ENCODE peak calls at places on chromosomes 13 and 19, in eight cellular contexts. M is heart right ventricle, H is cardiac muscle cell, B is H9, A is ascending aorta, X is breast epithelium, U is colonic mucosa, W is esophagus squamous epithelium. J is an unnamed sample. For H3K4me1, the result is how much of the 10 kb centered on the place peaks cover.

GRCh38 chr13:60811581-60811980 is 414.6 kb downstream of the TDRD3 start:
- DNase-seq in X (no peak), M (no peak), B (no peak), W (no peak), H (no peak), A (no peak), U (no peak), J (no peak)

GRCh38 chr13:65378943-65379519 is 1851.1 kb downstream of the PCDH9 start:
- DNase-seq in W (no peak), M (no peak), H (no peak), A (no peak), X (no peak), U (no peak), B (no peak), J (peak)

GRCh38 chr19:36528921-36529518 is 949 bp upstream of the ZNF260 start:
- DNase-seq in U (no peak), A (no peak), B (peak), M (no peak), H (peak), W (no peak), X (no peak), J (no peak)

GRCh38 chr13:40352385-40352778 is 314.1 kb downstream of the FOXO1 start:
- DNase-seq in X (no peak), W (no peak), U (no peak), A (peak), H (no peak), B (no peak), M (peak), J (no peak)

GRCh38 chr13:114118086-114118762 is 14.2 kb downstream of the RASA3 start:
- DNase-seq in W (no peak), B (no peak), H (no peak), A (no peak), U (no peak), X (no peak), M (no peak), J (no peak)

GRCh38 chr19:15331419-15332310 is 674 bp downstream of the BRD4 start:
- DNase-seq in B (peak), W (no peak), X (peak), H (peak), A (no peak), M (peak), U (peak), J (no peak)

GRCh38 chr13:93216122-93216521 is 10.5 kb upstream of the GPC6 start:
- DNase-seq in X (no peak), B (peak), W (no peak), H (no peak), U (no peak), A (no peak), M (no peak), J (no peak)

GRCh38 chr19:6668696-6669095 is 1.3 kb downstream of the TNFSF14 start:
- DNase-seq in A (no peak), M (no peak), W (no peak), B (no peak), X (no peak), H (no peak), U (no peak), J (no peak)

GRCh38 chr13:108878732-108879131 is 249.3 kb downstream of the MYO16 start:
- DNase-seq in A (no peak), H (no peak), B (no peak), U (no peak), W (no peak), X (no peak), M (no peak), J (no peak)

GRCh38 chr19:45613926-45614725 is 12.1 kb upstream of the GPR4 start:
- DNase-seq in H (no peak), M (no peak), X (no peak), W (no peak), U (peak), B (no peak), A (no peak), J (peak)

GRCh38 chr19:3263866-3264265 is 39.4 kb downstream of the CELF5 start:
- DNase-seq in H (no peak), A (no peak), M (no peak), X (no peak), B (no peak), U (no peak), W (no peak), J (no peak)

GRCh38 chr13:42007844-42008243 is 40.6 kb upstream of the DGKH start:
- DNase-seq in X (no peak), A (no peak), W (no peak), U (no peak), H (no peak), B (no peak), M (no peak), J (no peak)

GRCh38 chr13:27928805-27929753 is 9.3 kb downstream of the PDX1 start:
- DNase-seq in B (peak), M (no peak), U (no peak), H (no peak), X (no peak), W (no peak), A (no peak), J (no peak)

GRCh38 chr19:15291089-15291488 is 41.2 kb downstream of the BRD4 start:
- DNase-seq in B (no peak), M (no peak), A (no peak), H (no peak), X (no peak), W (no peak), U (no peak), J (no peak)

GRCh38 chr13:22893777-22894176 is 287.0 kb upstream of the SGCG start:
- DNase-seq in H (no peak), X (no peak), A (no peak), W (no peak), B (no peak), M (no peak), U (no peak), J (no peak)

GRCh38 chr19:13764101-13764807 is at the start of gene MRI1:
- DNase-seq in W (no peak), U (peak), M (peak), A (peak), H (peak), B (peak), X (peak), J (no peak)

GRCh38 chr19:47253467-47253881 is 2.9 kb upstream of the CCDC9 start:
- DNase-seq in U (no peak), A (no peak), B (no peak), M (no peak), H (no peak), W (no peak), X (no peak), J (no peak)

GRCh38 chr19:4870025-4870700 is 2.7 kb upstream of the PLIN3 start:
- DNase-seq in W (no peak), U (peak), H (no peak), M (peak), X (no peak), A (peak), B (peak), J (peak)

GRCh38 chr19:3725640-3726310 is 17.6 kb downstream of the TJP3 start:
- DNase-seq in B (peak), U (peak), H (peak), W (no peak), A (no peak), X (peak), M (no peak), J (peak)

GRCh38 chr13:73772449-73773186 is 361.6 kb downstream of the KLF12 start:
- DNase-seq in M (no peak), U (no peak), X (no peak), B (no peak), W (no peak), A (no peak), H (no peak), J (no peak)

GRCh38 chr13:79776538-79776937 is 295.6 kb downstream of the NDFIP2 start:
- DNase-seq in A (no peak), B (no peak), M (no peak), U (no peak), W (no peak), H (no peak), X (no peak), J (no peak)

GRCh38 chr13:46182491-46182877 is 507 bp upstream of the LCP1 start:
- DNase-seq in H (no peak), X (no peak), B (no peak), W (no peak), U (no peak), A (no peak), M (no peak), J (no peak)

GRCh38 chr13:46686171-46686570 is 110.8 kb downstream of the ESD start:
- DNase-seq in W (no peak), X (no peak), A (no peak), B (no peak), H (no peak), M (no peak), U (no peak), J (no peak)

GRCh38 chr19:18507727-18508440 is 14.0 kb downstream of the ELL start:
- DNase-seq in B (no peak), U (peak), W (no peak), H (no peak), X (no peak), A (no peak), M (peak), J (no peak)

GRCh38 chr13:96994030-96994848 is at the start of gene OXGR1:
- DNase-seq in M (no peak), U (peak), H (peak), A (no peak), X (no peak), W (no peak), B (peak), J (no peak)

GRCh38 chr13:87656311-87656710 is 14.9 kb upstream of the SLITRK5 start:
- DNase-seq in X (no peak), M (no peak), H (no peak), B (no peak), W (no peak), U (no peak), A (no peak), J (no peak)

GRCh38 chr19:28242317-28242927 is 970.5 kb downstream of the UQCRFS1 start:
- DNase-seq in B (peak), M (no peak), W (no peak), U (peak), H (peak), X (no peak), A (no peak), J (no peak)

GRCh38 chr13:28474491-28475134 is 20.3 kb downstream of the FLT1 start:
- DNase-seq in A (no peak), U (no peak), B (no peak), X (no peak), W (no peak), H (no peak), M (no peak), J (no peak)

GRCh38 chr13:42610623-42611022 is 36.7 kb downstream of the TNFSF11 start:
- DNase-seq in B (no peak), X (no peak), U (no peak), W (no peak), A (no peak), H (no peak), M (no peak), J (no peak)

GRCh38 chr13:50626031-50626643 is 217.4 kb downstream of the DLEU7 start:
- DNase-seq in H (no peak), W (no peak), A (no peak), B (no peak), X (no peak), U (no peak), M (no peak), J (no peak)

GRCh38 chr19:42081584-42082258 is 5.8 kb downstream of the ZNF574 start:
- DNase-seq in B (no peak), U (peak), W (no peak), X (no peak), M (no peak), A (no peak), H (no peak), J (no peak)

GRCh38 chr19:39858541-39858940 is 12.4 kb upstream of the FBL start:
- DNase-seq in H (peak), W (no peak), B (peak), X (no peak), U (no peak), M (no peak), A (no peak), J (no peak)

GRCh38 chr13:107271226-107271625 is 703.3 kb upstream of the ARGLU1 start:
- DNase-seq in M (no peak), X (no peak), A (no peak), H (no peak), W (no peak), U (no peak), B (peak), J (no peak)

GRCh38 chr19:46839752-46840151 is 10.9 kb downstream of the AP2S1 start:
- DNase-seq in X (peak), M (no peak), A (no peak), W (no peak), U (peak), H (no peak), B (no peak), J (no peak)

GRCh38 chr19:48553676-48554384 is 1.9 kb downstream of the SULT2B1 start:
- DNase-seq in H (peak), W (no peak), U (peak), M (peak), X (no peak), A (no peak), B (peak), J (no peak)

DNA sequence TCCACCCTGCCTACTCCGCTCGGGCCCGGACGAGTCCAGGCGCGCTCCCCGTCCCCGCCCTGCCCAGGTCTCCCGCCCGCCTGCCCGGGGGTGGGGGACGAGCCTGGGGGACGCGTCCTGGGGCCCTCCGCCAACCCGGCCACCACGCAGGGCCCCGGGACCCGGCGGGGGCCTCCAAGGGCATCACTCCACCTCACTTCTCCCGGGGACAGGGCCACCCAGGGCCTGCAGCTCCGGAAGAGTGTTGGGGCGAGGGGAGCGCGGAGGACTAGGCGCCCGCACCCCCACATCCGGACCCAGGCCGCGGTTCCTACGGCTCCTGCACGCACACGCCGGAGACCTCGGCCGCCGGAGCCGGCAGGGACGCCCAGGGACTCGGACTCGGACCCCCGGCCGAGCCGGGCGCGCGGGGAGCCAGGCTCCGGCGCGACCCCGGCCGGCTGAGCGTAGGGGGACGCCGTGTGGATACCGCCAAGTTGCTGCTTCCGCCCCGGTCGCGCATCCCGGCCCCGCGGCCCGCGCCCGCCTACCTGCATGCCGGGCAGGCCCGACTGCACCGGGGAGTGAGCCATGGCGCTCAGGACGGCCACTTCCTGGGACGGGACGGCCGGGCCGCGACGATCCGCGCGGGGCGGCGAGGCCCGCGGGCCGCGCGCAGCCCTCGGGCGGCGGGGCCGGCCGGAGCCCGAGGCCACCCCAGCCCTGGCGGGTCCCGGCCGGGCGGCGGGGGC is 527 bp downstream of the STK24 start:
- DNase-seq in H (peak), M (peak), W (no peak), B (no peak), A (peak), X (peak), U (peak), J (no peak)
- H3K4me1 ChIP-seq in H (under half), M (half or more), W (under half), B (under half), A (under half), X (under half), U (under half), J (under half)

GRCh38 chr19:38843175-38843758 is 6.5 kb downstream of the HNRNPL start:
- DNase-seq in U (no peak), W (no peak), H (no peak), M (no peak), B (no peak), A (no peak), X (no peak), J (no peak)

GRCh38 chr19:38844093-38844686 is 5.6 kb downstream of the HNRNPL start:
- DNase-seq in U (no peak), B (no peak), M (no peak), A (no peak), H (no peak), X (no peak), W (no peak), J (no peak)

GRCh38 chr19:38841180-38841766 is 8.5 kb downstream of the HNRNPL start:
- DNase-seq in X (no peak), H (no peak), U (no peak), A (no peak), B (no peak), W (no peak), M (no peak), J (no peak)

GRCh38 chr19:38841787-38842438 is 7.9 kb downstream of the HNRNPL start:
- DNase-seq in A (no peak), B (no peak), X (no peak), U (no peak), H (no peak), W (no peak), M (no peak), J (no peak)

DNA sequence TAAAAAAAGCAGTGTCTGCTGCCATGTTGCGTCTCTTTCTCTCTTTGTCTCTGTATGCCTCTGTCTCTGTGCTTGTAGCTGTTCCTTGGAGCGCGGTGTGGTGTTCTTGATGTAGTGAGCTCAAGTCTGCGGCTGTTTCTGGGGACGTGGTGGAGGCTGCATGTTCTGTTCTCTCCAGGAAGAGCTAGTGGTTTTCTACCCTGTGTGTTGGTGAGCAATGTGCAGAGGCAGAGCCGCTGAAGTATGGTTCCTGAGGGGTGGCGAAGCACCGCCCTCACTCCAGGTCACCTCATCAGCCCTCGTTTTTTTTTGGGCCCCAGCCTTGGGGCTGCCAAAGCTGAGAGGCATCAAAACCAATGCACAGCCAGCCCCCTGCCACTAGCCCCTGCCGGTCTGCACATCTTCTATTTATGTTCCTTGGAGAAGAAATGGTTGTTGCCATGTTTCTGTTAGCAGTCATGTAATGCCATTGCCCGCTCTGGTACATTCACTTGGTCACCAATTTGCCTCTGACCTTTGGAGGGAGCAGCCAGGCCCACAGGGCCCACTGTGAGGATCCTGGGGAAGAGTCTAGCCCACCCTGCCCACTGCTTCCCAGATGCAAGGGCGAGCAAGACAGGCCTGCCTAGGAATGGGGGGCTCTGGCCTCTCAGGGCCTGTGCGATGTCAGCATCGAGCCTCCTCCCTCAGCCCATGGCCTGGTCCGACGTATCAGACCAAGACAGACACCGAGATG is 7.2 kb downstream of the HNRNPL start:
- DNase-seq in U (no peak), B (no peak), H (no peak), X (no peak), W (no peak), A (no peak), M (no peak), J (no peak)
- H3K4me1 ChIP-seq in U (under half), B (under half), H (under half), X (under half), W (half or more), A (under half), M (half or more), J (under half)

GRCh38 chr19:11194173-11194572 is 3.2 kb downstream of the KANK2 start:
- DNase-seq in B (no peak), A (no peak), H (no peak), X (no peak), M (no peak), U (no peak), W (no peak), J (no peak)
- H3K4me1 ChIP-seq in B (under half), A (under half), H (under half), X (under half), M (half or more), U (under half), W (under half), J (under half)

GRCh38 chr13:110491869-110492268 is 69.7 kb downstream of the RAB20 start:
- DNase-seq in A (no peak), H (no peak), B (no peak), X (no peak), W (no peak), U (no peak), M (no peak), J (no peak)
- H3K4me1 ChIP-seq in A (under half), H (under half), B (under half), X (under half), W (under half), U (under half), M (under half), J (under half)

DNA sequence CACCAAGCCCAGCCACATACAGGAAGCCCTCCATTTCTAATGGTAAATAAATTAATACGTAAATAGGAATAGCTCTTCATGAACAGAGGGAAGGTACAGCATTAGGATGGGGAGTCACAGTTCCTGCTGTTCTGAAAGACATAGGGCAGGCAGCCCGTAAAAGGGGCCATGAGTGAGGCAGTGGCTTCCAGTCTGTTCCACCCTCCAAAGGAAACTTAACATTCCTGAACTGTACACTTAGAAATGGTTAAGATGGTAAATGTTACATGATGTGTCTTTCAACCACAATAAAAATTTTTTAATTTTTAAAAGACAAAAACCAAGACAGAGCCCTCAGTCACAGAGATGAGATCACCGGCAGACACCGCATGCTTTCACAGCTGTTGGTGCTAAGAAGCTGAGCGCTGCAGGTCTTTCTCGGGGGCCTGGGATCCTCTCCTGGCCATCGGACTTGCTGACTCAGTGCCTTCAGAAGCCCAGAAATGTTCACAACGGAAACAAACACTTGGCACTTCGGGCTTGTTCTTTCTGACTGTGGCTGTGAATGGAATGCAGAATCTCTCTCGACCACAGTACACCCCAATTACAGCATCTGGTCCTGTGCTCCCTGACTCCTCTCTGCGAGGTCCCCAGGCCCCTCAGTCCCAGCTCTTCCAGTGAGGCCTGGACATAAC is 36.4 kb downstream of the EPS15L1 start:
- DNase-seq in A (peak), X (peak), B (no peak), W (no peak), M (no peak), U (peak), H (peak), J (no peak)
- H3K4me1 ChIP-seq in A (under half), X (under half), B (under half), W (under half), M (half or more), U (under half), H (under half), J (under half)

J was measured in HCT116.